ENCODE peak calls at places on chromosomes 13 and 19, in six cellular contexts. M is left lung, E is fibroblast of lung, B is stomach, S is cardiac fibroblast, D is body of pancreas. U is an unnamed sample.

GRCh38 chr19:1943661-1944087 is 2.7 kb downstream of the CSNK1G2 start:
- DNase-seq in D (no peak), S (no peak), B (no peak), M (no peak), E (no peak), U (no peak)

GRCh38 chr13:76813874-76814273 is 72.3 kb downstream of the KCTD12 start:
- DNase-seq in M (no peak), E (no peak), D (peak; percentile 54), B (peak; percentile 47), S (no peak), U (no peak)

GRCh38 chr13:48151766-48152165 is 56.9 kb upstream of the MED4 start:
- DNase-seq in E (no peak), S (no peak), B (no peak), M (no peak), D (no peak), U (no peak)

GRCh38 chr19:13652810-13653590 is 111.3 kb upstream of the MRI1 start:
- DNase-seq in D (no peak), M (no peak), B (no peak), E (no peak), S (no peak), U (no peak)

GRCh38 chr19:3360494-3361383 is 5.6 kb upstream of the NFIC start:
- DNase-seq in D (peak; percentile 76), E (no peak), S (peak; percentile 51), B (peak; percentile 66), M (peak; percentile 74), U (no peak)

GRCh38 chr13:84896128-84896527 is 903.1 kb downstream of the SLITRK6 start:
- DNase-seq in S (peak; percentile 74), M (no peak), D (peak; percentile 37), E (peak; percentile 80), B (no peak), U (peak; percentile 49)

GRCh38 chr19:50658438-50659317 is 9.4 kb downstream of the C19orf81 start:
- DNase-seq in M (peak; percentile 52), E (peak; percentile 8), S (peak; percentile 46), B (peak; percentile 37), D (peak; percentile 74), U (peak; percentile 49)

GRCh38 chr13:77325371-77325941 is 1.4 kb downstream of the MYCBP2 start:
- DNase-seq in S (peak; percentile 27), B (no peak), M (no peak), E (peak; percentile 28), D (no peak), U (no peak)

GRCh38 chr13:31322025-31322424 is 122.2 kb downstream of the B3GLCT start:
- DNase-seq in S (peak; percentile 94), M (no peak), E (peak; percentile 65), D (peak; percentile 16), B (no peak), U (peak; percentile 29)

GRCh38 chr19:1000591-1001537 is 645 bp downstream of the GRIN3B start:
- DNase-seq in D (no peak), B (no peak), S (no peak), E (no peak), M (no peak), U (no peak)

DNA sequence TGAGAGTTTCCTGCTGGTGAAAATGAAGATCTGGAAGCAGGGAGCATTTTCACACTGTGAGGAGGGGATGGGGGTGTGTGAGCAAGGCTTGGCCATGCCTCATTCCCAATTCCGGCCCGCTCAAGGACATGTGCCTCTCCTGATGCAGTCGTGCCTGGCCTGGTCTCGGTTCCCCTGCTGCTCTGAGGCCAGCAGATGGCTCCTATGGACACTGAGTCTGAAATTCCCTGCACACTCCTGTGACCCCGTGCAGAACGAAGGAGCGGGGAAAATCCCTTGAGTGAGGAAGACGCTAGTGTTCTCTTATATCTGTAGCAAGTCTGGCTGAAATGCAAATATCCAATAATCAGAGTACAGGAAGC is 363 bp upstream of the ZNF763 start:
- DNase-seq in S (no peak), M (peak; percentile 52), D (no peak), E (no peak), B (no peak), U (no peak)
- H3K4me3 ChIP-seq in S (peak overlapping the region; percentile 71), M (peak overlapping the region; percentile 80), D (no peak overlapping the region), E (peak overlapping the region; percentile 82), B (peak overlapping the region; percentile 79), U (peak overlapping the region; percentile 94)

DNA sequence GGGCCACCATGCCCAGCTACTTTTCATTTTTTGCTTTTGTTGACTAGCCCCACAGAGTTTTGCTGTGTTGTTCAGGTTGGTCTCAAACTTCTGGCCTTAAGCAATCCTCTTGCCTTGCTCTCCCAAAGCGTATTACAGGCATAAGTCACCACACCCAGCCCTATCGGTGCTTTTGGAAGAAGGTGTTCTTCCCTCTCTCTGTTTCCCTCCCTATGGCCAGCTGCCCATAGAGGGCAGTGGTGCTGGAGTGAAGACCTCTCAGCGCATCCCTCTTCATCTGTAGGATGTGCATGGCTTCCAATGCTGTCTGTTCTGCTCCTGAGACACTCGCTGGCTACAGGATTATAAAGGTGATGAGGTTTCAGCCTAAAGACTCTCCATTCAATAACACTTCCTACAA is 1.3 kb upstream of the CD22 start:
- DNase-seq in S (no peak), D (no peak), M (no peak), E (no peak), B (no peak), U (no peak)
- TF ChIP-seq CTCF in S (no peak), D (no peak), M (no peak), E (no peak), B (no peak), U (no peak)

GRCh38 chr13:100738176-100738855 is 63.7 kb upstream of the TMTC4 start:
- DNase-seq in E (no peak), B (no peak), D (no peak), S (no peak), M (no peak), U (no peak)

GRCh38 chr13:100733261-100733660 is 58.7 kb upstream of the TMTC4 start:
- DNase-seq in D (no peak), M (no peak), E (no peak), B (no peak), S (no peak), U (no peak)

GRCh38 chr13:100735494-100735893 is 60.9 kb upstream of the TMTC4 start:
- DNase-seq in B (no peak), S (no peak), D (no peak), E (no peak), M (no peak), U (no peak)

GRCh38 chr13:100734194-100734720 is 59.7 kb upstream of the TMTC4 start:
- DNase-seq in D (no peak), E (no peak), M (no peak), S (no peak), B (no peak), U (no peak)
- H3K4me3 ChIP-seq in D (no peak overlapping the region), E (no peak overlapping the region), M (no peak overlapping the region), S (no peak overlapping the region), B (no peak overlapping the region), U (no peak overlapping the region)

GRCh38 chr19:17332677-17333581 is 1.7 kb downstream of the ANO8 start:
- DNase-seq in D (peak; percentile 27), M (no peak), B (no peak), E (peak; percentile 52), S (peak; percentile 56), U (peak; percentile 48)

GRCh38 chr19:17332360-17332676 is 2.3 kb downstream of the ANO8 start:
- DNase-seq in B (no peak), E (no peak), S (no peak), D (no peak), M (no peak), U (no peak)

GRCh38 chr19:17335575-17335974 is 920 bp upstream of the ANO8 start:
- DNase-seq in M (no peak), S (no peak), E (no peak), B (no peak), D (no peak), U (no peak)

GRCh38 chr19:17334414-17335409 is at the start of gene ANO8:
- DNase-seq in M (peak; percentile 97), D (peak; percentile 92), S (peak; percentile 99), E (peak; percentile 99), B (peak; percentile 94), U (peak; percentile 100)

DNA sequence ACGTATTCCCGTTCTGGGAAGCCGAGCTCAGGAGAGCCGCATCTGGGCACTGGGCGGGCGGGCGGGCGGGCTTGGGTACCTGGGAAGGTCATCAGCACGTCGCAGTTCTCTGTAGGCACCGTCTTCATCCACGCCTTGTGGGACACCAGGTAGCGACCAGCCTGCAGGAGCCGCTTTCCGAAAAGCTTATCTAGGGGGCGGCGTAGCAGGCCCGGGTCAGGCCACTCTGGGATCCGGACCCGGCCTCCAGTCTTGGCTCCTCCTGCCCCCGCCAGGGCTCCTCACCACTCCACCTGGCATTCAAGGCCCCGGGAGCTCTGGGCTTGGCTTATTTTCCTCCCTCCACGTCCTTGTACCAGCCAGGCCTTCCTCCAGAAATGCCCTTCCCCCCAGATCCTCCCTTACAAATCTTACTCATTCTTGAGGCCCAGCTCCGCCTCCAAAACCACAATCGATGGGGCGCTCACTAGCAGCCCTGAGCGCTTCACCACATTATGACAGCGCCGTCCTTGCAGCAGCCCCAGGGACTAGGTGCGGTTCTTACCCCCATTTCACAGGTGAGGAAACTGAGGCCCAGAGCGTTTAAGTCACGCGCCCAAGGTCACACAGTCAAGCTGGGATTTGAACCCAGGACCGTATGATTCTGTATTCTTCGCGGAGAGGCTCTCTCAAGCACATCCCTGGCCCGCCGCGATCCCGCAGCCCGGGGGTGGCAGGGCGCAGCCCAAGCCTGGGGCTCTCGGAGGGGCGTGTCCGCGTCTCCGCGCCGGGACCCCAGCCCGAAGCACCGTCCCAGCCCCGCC is 843 bp downstream of the ANO8 start:
- DNase-seq in D (peak; percentile 45), S (peak; percentile 81), M (no peak), B (peak; percentile 64), E (peak; percentile 82), U (peak; percentile 81)
- TF ChIP-seq CTCF in D (no peak), S (no peak), M (no peak), B (no peak), E (no peak), U (no peak)

DNA sequence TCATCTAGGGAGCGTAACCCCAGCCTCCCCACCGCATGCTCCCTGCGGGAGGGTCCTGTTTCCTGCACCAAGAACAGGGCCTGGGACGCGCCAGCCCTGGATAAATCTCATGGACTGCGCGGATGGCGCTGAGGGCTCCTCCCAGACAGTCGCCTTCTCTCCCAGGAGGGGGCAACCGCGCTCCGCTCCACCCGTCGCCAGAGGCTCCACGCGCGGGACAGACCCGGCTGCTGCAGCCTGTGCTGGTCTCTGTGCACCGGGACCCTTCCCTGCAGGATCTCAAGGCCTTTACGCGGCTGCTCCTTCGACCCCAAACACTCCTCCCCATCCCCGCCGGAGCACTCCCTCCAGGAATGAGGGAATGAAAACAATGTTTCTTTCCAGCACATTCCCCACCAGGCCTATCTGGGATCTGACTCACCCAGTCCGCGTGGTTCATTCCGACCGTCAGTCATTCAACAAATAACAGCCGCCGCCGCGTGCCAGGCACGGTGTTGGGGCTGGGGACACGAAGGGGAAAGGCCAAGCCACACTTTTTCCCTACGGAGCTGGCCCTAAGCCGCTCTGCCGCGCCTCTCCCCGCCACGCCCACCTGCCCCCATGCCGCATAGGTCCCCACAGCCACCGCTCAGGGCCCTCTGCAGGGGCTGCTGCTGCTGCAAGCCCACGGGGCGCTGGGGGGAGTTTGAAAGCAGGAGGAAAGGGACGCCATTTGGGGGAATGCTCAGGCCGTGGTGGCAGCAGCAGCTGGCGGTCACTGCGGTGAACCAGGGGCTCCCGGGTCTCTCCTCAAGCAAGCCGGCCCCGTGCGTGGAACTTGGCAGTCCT is 6.0 kb downstream of the PNMA8B start:
- DNase-seq in B (peak; percentile 50), E (peak; percentile 56), M (peak; percentile 66), D (peak; percentile 38), S (peak; percentile 60), U (peak; percentile 68)
- H3K4me3 ChIP-seq in B (no peak overlapping the region), E (no peak overlapping the region), M (no peak overlapping the region), D (no peak overlapping the region), S (no peak overlapping the region), U (no peak overlapping the region)

U was measured in AG10803.